ENCODE peak calls at places on chromosomes 6 and 20, in four cellular contexts. X is Calu3; V is stimulated activated CD8-positive, alpha-beta memory T cell treated with anti-CD3 and anti-CD28 coated beads, Interleukin-15, amount 100 ng/mL, for 24 hours; K is AG04449. G is an unnamed sample.

GRCh38 chr20:21435576-21435975 is 38.2 kb upstream of the NKX2-4 start:
- DNase-seq in V (no peak), X (no peak), K (no peak), G (no peak)

GRCh38 chr6:90547079-90547478 is 39.8 kb downstream of the MAP3K7 start:
- DNase-seq in X (no peak), V (no peak), K (no peak), G (no peak)

GRCh38 chr6:3894535-3895302 is 45.5 kb downstream of the FAM50B start:
- DNase-seq in X (no peak), V (no peak), K (no peak), G (no peak)

GRCh38 chr6:87820343-87820984 is 118.4 kb upstream of the AKIRIN2 start:
- DNase-seq in V (no peak), X (no peak), K (no peak), G (no peak)

GRCh38 chr6:1729133-1729751 is 119.5 kb downstream of the FOXC1 start:
- DNase-seq in X (no peak), V (no peak), K (no peak), G (no peak)

GRCh38 chr6:125004198-125004597 is 42.0 kb downstream of the RNF217 start:
- DNase-seq in V (no peak), K (no peak), X (no peak), G (no peak)

GRCh38 chr6:127484207-127484858 is 25.1 kb upstream of the KIAA0408 start:
- DNase-seq in X (no peak), V (no peak), K (no peak), G (peak; percentile 38)

GRCh38 chr20:15200139-15200538 is 862.7 kb upstream of the FLRT3 start:
- DNase-seq in K (no peak), V (no peak), X (no peak), G (no peak)

GRCh38 chr6:150093397-150093796 is 24.5 kb upstream of the ULBP3 start:
- DNase-seq in X (no peak), V (no peak), K (no peak), G (no peak)

GRCh38 chr20:36370991-36371390 is 64.9 kb downstream of the DLGAP4 start:
- DNase-seq in K (no peak), X (no peak), V (no peak), G (no peak)

GRCh38 chr20:62339647-62340062 is 27.5 kb downstream of the LAMA5 start:
- DNase-seq in V (no peak), K (no peak), X (no peak), G (no peak)

GRCh38 chr6:86042214-86042613 is 399.5 kb upstream of the SYNCRIP start:
- DNase-seq in V (no peak), K (no peak), X (no peak), G (no peak)

GRCh38 chr6:145929037-145929633 is 35.0 kb downstream of the SHPRH start:
- DNase-seq in V (no peak), X (no peak), K (no peak), G (peak; percentile 36)